ENCODE peak calls at places on chromosomes 6 and 20, in nine cellular contexts. One of them, this sample, is unnamed.
A peak's percentile ranks its signal among the peaks of the same experiment; 100 is the strongest.

GRCh38 chr6:149211046-149211571 is 106.4 kb upstream of the TAB2 start:
- DNase-seq in epithelial cell of esophagus: peak; percentile 13
- DNase-seq in breast epithelium: no peak
- DNase-seq in heart left ventricle: no peak
- DNase-seq in upper lobe of left lung: no peak
- DNase-seq in neural progenitor cell: no peak
- DNase-seq in Peyer's patch: no peak
- DNase-seq in fibroblast of lung: no peak
- DNase-seq in stomach: no peak
- DNase-seq in this sample: peak; percentile 70

GRCh38 chr6:108260126-108260808 is 573 bp downstream of the SNX3 start:
- DNase-seq in epithelial cell of esophagus: peak; percentile 54
- DNase-seq in breast epithelium: peak; percentile 26
- DNase-seq in heart left ventricle: peak; percentile 39
- DNase-seq in upper lobe of left lung: no peak
- DNase-seq in neural progenitor cell: peak; percentile 65
- DNase-seq in Peyer's patch: peak; percentile 52
- DNase-seq in fibroblast of lung: peak; percentile 54
- DNase-seq in stomach: peak; percentile 33
- DNase-seq in this sample: peak; percentile 60

GRCh38 chr6:63307581-63308246 is 12.1 kb downstream of the LGSN start:
- DNase-seq in epithelial cell of esophagus: peak; percentile 64
- DNase-seq in breast epithelium: no peak
- DNase-seq in heart left ventricle: no peak
- DNase-seq in upper lobe of left lung: no peak
- DNase-seq in neural progenitor cell: peak; percentile 55
- DNase-seq in Peyer's patch: no peak
- DNase-seq in fibroblast of lung: peak; percentile 64
- DNase-seq in stomach: no peak
- DNase-seq in this sample: peak; percentile 70

GRCh38 chr6:154156135-154156948 is 117.3 kb downstream of the OPRM1 start:
- DNase-seq in epithelial cell of esophagus: peak; percentile 60
- DNase-seq in breast epithelium: peak; percentile 21
- DNase-seq in heart left ventricle: peak; percentile 18
- DNase-seq in upper lobe of left lung: no peak
- DNase-seq in neural progenitor cell: peak; percentile 58
- DNase-seq in Peyer's patch: peak; percentile 50
- DNase-seq in fibroblast of lung: peak; percentile 66
- DNase-seq in stomach: peak; percentile 68
- DNase-seq in this sample: peak; percentile 46

GRCh38 chr6:89313006-89313405 is 2.1 kb downstream of the GABRR2 start:
- DNase-seq in epithelial cell of esophagus: peak; percentile 65
- DNase-seq in breast epithelium: no peak
- DNase-seq in heart left ventricle: peak; percentile 57
- DNase-seq in upper lobe of left lung: no peak
- DNase-seq in neural progenitor cell: no peak
- DNase-seq in Peyer's patch: no peak
- DNase-seq in fibroblast of lung: peak; percentile 91
- DNase-seq in stomach: no peak
- DNase-seq in this sample: peak; percentile 80

GRCh38 chr6:110353420-110353819 is 4.7 kb downstream of the METTL24 start:
- DNase-seq in epithelial cell of esophagus: no peak
- DNase-seq in breast epithelium: no peak
- DNase-seq in heart left ventricle: no peak
- DNase-seq in upper lobe of left lung: no peak
- DNase-seq in neural progenitor cell: no peak
- DNase-seq in Peyer's patch: no peak
- DNase-seq in fibroblast of lung: no peak
- DNase-seq in stomach: no peak
- DNase-seq in this sample: no peak

GRCh38 chr20:59820204-59821041 is 113.0 kb downstream of the SYCP2 start:
- DNase-seq in epithelial cell of esophagus: peak; percentile 63
- DNase-seq in breast epithelium: no peak
- DNase-seq in heart left ventricle: peak; percentile 42
- DNase-seq in upper lobe of left lung: no peak
- DNase-seq in neural progenitor cell: no peak
- DNase-seq in Peyer's patch: peak; percentile 74
- DNase-seq in fibroblast of lung: no peak
- DNase-seq in stomach: no peak
- DNase-seq in this sample: no peak

GRCh38 chr20:20691477-20691863 is 21.0 kb downstream of the RALGAPA2 start:
- DNase-seq in epithelial cell of esophagus: no peak
- DNase-seq in breast epithelium: no peak
- DNase-seq in heart left ventricle: no peak
- DNase-seq in upper lobe of left lung: no peak
- DNase-seq in neural progenitor cell: no peak
- DNase-seq in Peyer's patch: no peak
- DNase-seq in fibroblast of lung: no peak
- DNase-seq in stomach: no peak
- DNase-seq in this sample: no peak

GRCh38 chr6:168155193-168155592 is 76.2 kb upstream of the FRMD1 start:
- DNase-seq in epithelial cell of esophagus: no peak
- DNase-seq in breast epithelium: no peak
- DNase-seq in heart left ventricle: no peak
- DNase-seq in upper lobe of left lung: no peak
- DNase-seq in neural progenitor cell: no peak
- DNase-seq in Peyer's patch: no peak
- DNase-seq in fibroblast of lung: peak; percentile 12
- DNase-seq in stomach: no peak
- DNase-seq in this sample: peak; percentile 29

GRCh38 chr6:151494235-151494950 is 576 bp downstream of the CCDC170 start:
- DNase-seq in epithelial cell of esophagus: peak; percentile 55
- DNase-seq in breast epithelium: peak; percentile 36
- DNase-seq in heart left ventricle: peak; percentile 23
- DNase-seq in upper lobe of left lung: peak; percentile 76
- DNase-seq in neural progenitor cell: peak; percentile 61
- DNase-seq in Peyer's patch: no peak
- DNase-seq in fibroblast of lung: peak; percentile 41
- DNase-seq in stomach: peak; percentile 43
- DNase-seq in this sample: no peak

GRCh38 chr6:109595998-109596397 is 95.0 kb downstream of the AK9 start:
- DNase-seq in epithelial cell of esophagus: peak; percentile 52
- DNase-seq in breast epithelium: no peak
- DNase-seq in heart left ventricle: no peak
- DNase-seq in upper lobe of left lung: no peak
- DNase-seq in neural progenitor cell: peak; percentile 44
- DNase-seq in Peyer's patch: no peak
- DNase-seq in fibroblast of lung: peak; percentile 33
- DNase-seq in stomach: no peak
- DNase-seq in this sample: peak; percentile 47

GRCh38 chr6:69349776-69350175 is 447.0 kb downstream of the LMBRD1 start:
- DNase-seq in epithelial cell of esophagus: no peak
- DNase-seq in breast epithelium: no peak
- DNase-seq in heart left ventricle: peak; percentile 17
- DNase-seq in upper lobe of left lung: no peak
- DNase-seq in neural progenitor cell: no peak
- DNase-seq in Peyer's patch: no peak
- DNase-seq in fibroblast of lung: peak; percentile 42
- DNase-seq in stomach: no peak
- DNase-seq in this sample: no peak

GRCh38 chr6:91697010-91697694 is 1110.3 kb upstream of the MAP3K7 start:
- DNase-seq in epithelial cell of esophagus: peak; percentile 92
- DNase-seq in breast epithelium: no peak
- DNase-seq in heart left ventricle: no peak
- DNase-seq in upper lobe of left lung: no peak
- DNase-seq in neural progenitor cell: no peak
- DNase-seq in Peyer's patch: no peak
- DNase-seq in fibroblast of lung: no peak
- DNase-seq in stomach: no peak
- DNase-seq in this sample: no peak

GRCh38 chr6:64815718-64816117 is 891.3 kb downstream of the EYS start:
- DNase-seq in epithelial cell of esophagus: no peak
- DNase-seq in breast epithelium: no peak
- DNase-seq in heart left ventricle: no peak
- DNase-seq in upper lobe of left lung: no peak
- DNase-seq in neural progenitor cell: no peak
- DNase-seq in Peyer's patch: no peak
- DNase-seq in fibroblast of lung: peak; percentile 42
- DNase-seq in stomach: no peak
- DNase-seq in this sample: peak; percentile 60

GRCh38 chr20:46348972-46349741 is 40.9 kb upstream of the CDH22 start:
- DNase-seq in epithelial cell of esophagus: peak; percentile 53
- DNase-seq in breast epithelium: no peak
- DNase-seq in heart left ventricle: peak; percentile 41
- DNase-seq in upper lobe of left lung: peak; percentile 69
- DNase-seq in neural progenitor cell: peak; percentile 90
- DNase-seq in Peyer's patch: peak; percentile 64
- DNase-seq in fibroblast of lung: peak; percentile 34
- DNase-seq in stomach: peak; percentile 69
- DNase-seq in this sample: peak; percentile 55

GRCh38 chr6:108102965-108103364 is 28.4 kb upstream of the OSTM1 start:
- DNase-seq in epithelial cell of esophagus: no peak
- DNase-seq in breast epithelium: no peak
- DNase-seq in heart left ventricle: no peak
- DNase-seq in upper lobe of left lung: no peak
- DNase-seq in neural progenitor cell: no peak
- DNase-seq in Peyer's patch: no peak
- DNase-seq in fibroblast of lung: no peak
- DNase-seq in stomach: no peak
- DNase-seq in this sample: no peak

GRCh38 chr6:168196881-168197635 is 118.0 kb upstream of the FRMD1 start:
- DNase-seq in epithelial cell of esophagus: no peak
- DNase-seq in breast epithelium: no peak
- DNase-seq in heart left ventricle: no peak
- DNase-seq in upper lobe of left lung: no peak
- DNase-seq in neural progenitor cell: no peak
- DNase-seq in Peyer's patch: peak; percentile 43
- DNase-seq in fibroblast of lung: no peak
- DNase-seq in stomach: peak; percentile 24
- DNase-seq in this sample: no peak

GRCh38 chr6:101088594-101088993 is 207.5 kb upstream of the ASCC3 start:
- DNase-seq in epithelial cell of esophagus: no peak
- DNase-seq in breast epithelium: no peak
- DNase-seq in heart left ventricle: no peak
- DNase-seq in upper lobe of left lung: no peak
- DNase-seq in neural progenitor cell: no peak
- DNase-seq in Peyer's patch: no peak
- DNase-seq in fibroblast of lung: no peak
- DNase-seq in stomach: no peak
- DNase-seq in this sample: no peak

DNA sequence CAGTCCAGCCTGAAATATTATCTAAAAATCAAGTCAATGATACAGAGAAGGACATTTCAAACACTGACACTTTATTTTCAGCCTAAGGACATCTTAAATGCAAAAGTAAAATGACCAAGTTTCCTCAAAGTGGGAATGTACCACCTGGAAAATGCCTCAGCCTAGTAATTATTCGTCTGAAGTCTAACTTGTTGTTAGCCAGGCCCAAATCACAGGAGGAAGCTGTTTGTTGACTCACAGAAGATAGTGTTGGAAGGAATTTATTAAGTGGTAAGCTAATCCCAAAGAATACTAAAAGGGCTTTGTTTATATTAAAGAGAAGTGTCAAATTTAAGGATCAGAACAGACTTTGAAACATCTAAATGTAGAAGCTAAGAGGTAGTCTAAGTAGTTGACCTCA is 2.5 kb downstream of the PDE7B start:
- DNase-seq in epithelial cell of esophagus: no peak
- DNase-seq in breast epithelium: no peak
- DNase-seq in heart left ventricle: no peak
- DNase-seq in upper lobe of left lung: no peak
- DNase-seq in neural progenitor cell: no peak
- DNase-seq in Peyer's patch: no peak
- DNase-seq in fibroblast of lung: no peak
- DNase-seq in stomach: no peak
- DNase-seq in this sample: peak; percentile 55
- H3K4me3 ChIP-seq in epithelial cell of esophagus: no peak overlapping the region
- H3K4me3 ChIP-seq in breast epithelium: no peak overlapping the region
- H3K4me3 ChIP-seq in heart left ventricle: peak overlapping the region; percentile 61
- H3K4me3 ChIP-seq in upper lobe of left lung: no peak overlapping the region
- H3K4me3 ChIP-seq in neural progenitor cell: no peak overlapping the region
- H3K4me3 ChIP-seq in Peyer's patch: no peak overlapping the region
- H3K4me3 ChIP-seq in fibroblast of lung: no peak overlapping the region
- H3K4me3 ChIP-seq in stomach: peak overlapping the region; percentile 37
- H3K4me3 ChIP-seq in this sample: peak overlapping the region; percentile 73

DNA sequence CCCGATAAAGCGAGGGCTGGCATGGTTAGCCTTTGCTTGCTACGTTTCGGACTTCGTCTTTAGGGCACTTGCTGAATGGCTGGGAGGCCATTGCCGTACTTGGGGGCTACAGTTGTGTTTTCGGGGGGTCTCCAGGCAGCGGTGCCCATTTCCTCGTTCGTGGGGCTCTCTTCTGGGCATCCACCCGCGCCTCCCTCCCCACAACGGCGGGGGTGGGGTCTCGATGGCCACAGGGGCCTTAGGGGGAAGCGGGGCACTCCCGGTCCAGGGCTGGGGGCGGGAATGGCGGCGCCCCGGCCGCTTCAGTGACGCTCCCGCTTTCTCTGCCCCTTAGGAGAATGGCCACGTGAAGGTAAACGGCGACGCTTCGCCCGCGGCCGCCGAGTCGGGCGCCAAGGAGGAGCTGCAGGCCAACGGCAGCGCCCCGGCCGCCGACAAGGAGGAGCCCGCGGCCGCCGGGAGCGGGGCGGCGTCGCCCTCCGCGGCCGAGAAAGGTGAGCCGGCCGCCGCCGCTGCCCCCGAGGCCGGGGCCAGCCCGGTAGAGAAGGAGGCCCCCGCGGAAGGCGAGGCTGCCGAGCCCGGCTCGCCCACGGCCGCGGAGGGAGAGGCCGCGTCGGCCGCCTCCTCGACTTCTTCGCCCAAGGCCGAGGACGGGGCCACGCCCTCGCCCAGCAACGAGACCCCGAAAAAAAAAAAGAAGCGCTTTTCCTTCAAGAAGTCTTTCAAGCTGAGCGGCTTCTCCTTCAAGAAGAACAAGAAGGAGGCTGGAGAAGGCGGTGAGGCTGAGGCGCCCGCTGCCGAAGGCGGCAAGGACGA is 2.4 kb downstream of the MARCKS start:
- DNase-seq in epithelial cell of esophagus: peak; percentile 53
- DNase-seq in breast epithelium: peak; percentile 26
- DNase-seq in heart left ventricle: peak; percentile 35
- DNase-seq in upper lobe of left lung: peak; percentile 90
- DNase-seq in neural progenitor cell: peak; percentile 56
- DNase-seq in Peyer's patch: peak; percentile 74
- DNase-seq in fibroblast of lung: peak; percentile 55
- DNase-seq in stomach: peak; percentile 52
- DNase-seq in this sample: peak; percentile 59
- TF ChIP-seq CTCF in epithelial cell of esophagus: no peak
- TF ChIP-seq CTCF in breast epithelium: no peak
- TF ChIP-seq CTCF in heart left ventricle: peak; percentile 11
- TF ChIP-seq CTCF in upper lobe of left lung: no peak
- TF ChIP-seq CTCF in neural progenitor cell: no peak
- TF ChIP-seq CTCF in Peyer's patch: no peak
- TF ChIP-seq CTCF in fibroblast of lung: no peak
- TF ChIP-seq CTCF in stomach: no peak
- TF ChIP-seq CTCF in this sample: no peak

GRCh38 chr20:44447827-44448419 is 27.8 kb upstream of the TTPAL start:
- DNase-seq in epithelial cell of esophagus: no peak
- DNase-seq in breast epithelium: no peak
- DNase-seq in heart left ventricle: no peak
- DNase-seq in upper lobe of left lung: no peak
- DNase-seq in neural progenitor cell: no peak
- DNase-seq in Peyer's patch: peak; percentile 85
- DNase-seq in fibroblast of lung: no peak
- DNase-seq in stomach: no peak
- DNase-seq in this sample: no peak
- H3K4me3 ChIP-seq in epithelial cell of esophagus: no peak overlapping the region
- H3K4me3 ChIP-seq in breast epithelium: no peak overlapping the region
- H3K4me3 ChIP-seq in heart left ventricle: no peak overlapping the region
- H3K4me3 ChIP-seq in upper lobe of left lung: no peak overlapping the region
- H3K4me3 ChIP-seq in neural progenitor cell: no peak overlapping the region
- H3K4me3 ChIP-seq in Peyer's patch: no peak overlapping the region
- H3K4me3 ChIP-seq in fibroblast of lung: no peak overlapping the region
- H3K4me3 ChIP-seq in stomach: no peak overlapping the region
- H3K4me3 ChIP-seq in this sample: no peak overlapping the region

GRCh38 chr6:72140795-72141194 is 254.4 kb downstream of the RIMS1 start:
- DNase-seq in epithelial cell of esophagus: peak; percentile 35
- DNase-seq in breast epithelium: no peak
- DNase-seq in heart left ventricle: no peak
- DNase-seq in upper lobe of left lung: no peak
- DNase-seq in neural progenitor cell: no peak
- DNase-seq in Peyer's patch: no peak
- DNase-seq in fibroblast of lung: peak; percentile 33
- DNase-seq in stomach: no peak
- DNase-seq in this sample: peak; percentile 13
- TF ChIP-seq CTCF in epithelial cell of esophagus: peak; percentile 6
- TF ChIP-seq CTCF in breast epithelium: no peak
- TF ChIP-seq CTCF in heart left ventricle: no peak
- TF ChIP-seq CTCF in upper lobe of left lung: no peak
- TF ChIP-seq CTCF in neural progenitor cell: peak; percentile 19
- TF ChIP-seq CTCF in Peyer's patch: no peak
- TF ChIP-seq CTCF in fibroblast of lung: no peak
- TF ChIP-seq CTCF in stomach: no peak
- TF ChIP-seq CTCF in this sample: no peak